ENCODE peak calls at places on chromosomes 1 and 21, in four cellular contexts. I is fibroblast of pulmonary artery, E is GM20000, R is WTC11. A is an unnamed sample.

GRCh38 chr1:156494309-156494895 is 6.2 kb downstream of the MEF2D start:
- DNase-seq in I (no peak), E (no peak), R (no peak), A (no peak)

GRCh38 chr1:169099561-169099960 is 6.9 kb upstream of the ATP1B1 start:
- DNase-seq in I (no peak), E (no peak), R (no peak), A (no peak)

GRCh38 chr1:53641481-53642214 is 97.3 kb downstream of the GLIS1 start:
- DNase-seq in I (no peak), E (no peak), R (peak), A (no peak)

GRCh38 chr21:37367758-37368535 is 1.4 kb downstream of the DYRK1A start:
- DNase-seq in I (peak), E (peak), R (peak), A (peak)

GRCh38 chr1:116115476-116115875 is 4.3 kb downstream of the MAB21L3 start:
- DNase-seq in I (peak), E (no peak), R (no peak), A (no peak)

GRCh38 chr21:35925497-35925896 is 134.8 kb downstream of the SETD4 start:
- DNase-seq in I (peak), E (no peak), R (no peak), A (no peak)

GRCh38 chr1:87436534-87436933 is 107.9 kb downstream of the LMO4 start:
- DNase-seq in I (peak), E (no peak), R (no peak), A (no peak)

GRCh38 chr1:207565546-207566468 is 69.8 kb downstream of the CR1 start:
- DNase-seq in I (peak), E (no peak), R (peak), A (peak)

GRCh38 chr1:59123081-59123675 is 173.7 kb upstream of the FGGY start:
- DNase-seq in I (no peak), E (no peak), R (no peak), A (no peak)

GRCh38 chr1:218480137-218480536 is 135.0 kb downstream of the TGFB2 start:
- DNase-seq in I (peak), E (no peak), R (no peak), A (no peak)

GRCh38 chr21:25660233-25660632 is 21.2 kb downstream of the JAM2 start:
- DNase-seq in I (no peak), E (no peak), R (no peak), A (no peak)

GRCh38 chr1:171780583-171781166 is 785 bp upstream of the METTL13 start:
- DNase-seq in I (no peak), E (no peak), R (no peak), A (no peak)

GRCh38 chr1:110309768-110310167 is 29.4 kb upstream of the RBM15 start:
- DNase-seq in I (peak), E (no peak), R (no peak), A (no peak)

GRCh38 chr1:209513226-209513625 is 70.3 kb upstream of the CAMK1G start:
- DNase-seq in I (peak), E (peak), R (no peak), A (peak)

GRCh38 chr1:177928194-177928593 is 41.7 kb downstream of the SEC16B start:
- DNase-seq in I (no peak), E (no peak), R (no peak), A (no peak)

GRCh38 chr1:39695011-39695410 is 3.8 kb upstream of the HPCAL4 start:
- DNase-seq in I (peak), E (no peak), R (no peak), A (no peak)

GRCh38 chr1:205452364-205452763 is 3.5 kb downstream of the BLACAT1 start:
- DNase-seq in I (no peak), E (no peak), R (no peak), A (no peak)

GRCh38 chr1:47334765-47335435 is 1.3 kb downstream of the CMPK1 start:
- DNase-seq in I (no peak), E (no peak), R (no peak), A (no peak)

GRCh38 chr21:45067462-45068285 is 6.7 kb upstream of the ADARB1 start:
- DNase-seq in I (no peak), E (no peak), R (no peak), A (no peak)

GRCh38 chr1:78676347-78676982 is 26.8 kb downstream of the IFI44 start:
- DNase-seq in I (peak), E (peak), R (no peak), A (peak)

GRCh38 chr1:997728-998050 is 2.2 kb downstream of the HES4 start:
- DNase-seq in I (no peak), E (no peak), R (no peak), A (peak)

GRCh38 chr1:48236716-48237470 is 14.4 kb downstream of the SLC5A9 start:
- DNase-seq in I (peak), E (peak), R (no peak), A (no peak)

GRCh38 chr21:42835611-42836401 is 43.5 kb downstream of the WDR4 start:
- DNase-seq in I (no peak), E (no peak), R (no peak), A (no peak)

GRCh38 chr1:46039571-46040052 is 92.8 kb downstream of the PIK3R3 start:
- DNase-seq in I (peak), E (no peak), R (no peak), A (no peak)

GRCh38 chr1:212540031-212540430 is 68.5 kb upstream of the ATF3 start:
- DNase-seq in I (no peak), E (no peak), R (no peak), A (no peak)

GRCh38 chr1:42223036-42223435 is 58.5 kb upstream of the GUCA2A start:
- DNase-seq in I (no peak), E (no peak), R (no peak), A (no peak)

GRCh38 chr1:68332041-68332440 is 99.7 kb upstream of the WLS start:
- DNase-seq in I (no peak), E (no peak), R (no peak), A (no peak)

GRCh38 chr1:223214272-223214807 is 71.3 kb upstream of the TLR5 start:
- DNase-seq in I (no peak), E (no peak), R (no peak), A (no peak)

GRCh38 chr1:150558761-150559626 is 9.8 kb downstream of the ADAMTSL4 start:
- DNase-seq in I (peak), E (no peak), R (no peak), A (no peak)

GRCh38 chr1:49424782-49425181 is 599.0 kb downstream of the AGBL4 start:
- DNase-seq in I (no peak), E (no peak), R (no peak), A (no peak)

GRCh38 chr1:115240321-115240720 is 97.7 kb downstream of the NGF start:
- DNase-seq in I (no peak), E (no peak), R (no peak), A (no peak)

GRCh38 chr1:212951058-212951923 is 950 bp downstream of the VASH2 start:
- DNase-seq in I (no peak), E (peak), R (no peak), A (peak)

GRCh38 chr1:110612060-110612745 is 6.0 kb upstream of the KCNA2 start:
- DNase-seq in I (no peak), E (no peak), R (no peak), A (no peak)

GRCh38 chr1:206498685-206499084 is 8.6 kb upstream of the RASSF5 start:
- DNase-seq in I (no peak), E (no peak), R (no peak), A (no peak)

DNA sequence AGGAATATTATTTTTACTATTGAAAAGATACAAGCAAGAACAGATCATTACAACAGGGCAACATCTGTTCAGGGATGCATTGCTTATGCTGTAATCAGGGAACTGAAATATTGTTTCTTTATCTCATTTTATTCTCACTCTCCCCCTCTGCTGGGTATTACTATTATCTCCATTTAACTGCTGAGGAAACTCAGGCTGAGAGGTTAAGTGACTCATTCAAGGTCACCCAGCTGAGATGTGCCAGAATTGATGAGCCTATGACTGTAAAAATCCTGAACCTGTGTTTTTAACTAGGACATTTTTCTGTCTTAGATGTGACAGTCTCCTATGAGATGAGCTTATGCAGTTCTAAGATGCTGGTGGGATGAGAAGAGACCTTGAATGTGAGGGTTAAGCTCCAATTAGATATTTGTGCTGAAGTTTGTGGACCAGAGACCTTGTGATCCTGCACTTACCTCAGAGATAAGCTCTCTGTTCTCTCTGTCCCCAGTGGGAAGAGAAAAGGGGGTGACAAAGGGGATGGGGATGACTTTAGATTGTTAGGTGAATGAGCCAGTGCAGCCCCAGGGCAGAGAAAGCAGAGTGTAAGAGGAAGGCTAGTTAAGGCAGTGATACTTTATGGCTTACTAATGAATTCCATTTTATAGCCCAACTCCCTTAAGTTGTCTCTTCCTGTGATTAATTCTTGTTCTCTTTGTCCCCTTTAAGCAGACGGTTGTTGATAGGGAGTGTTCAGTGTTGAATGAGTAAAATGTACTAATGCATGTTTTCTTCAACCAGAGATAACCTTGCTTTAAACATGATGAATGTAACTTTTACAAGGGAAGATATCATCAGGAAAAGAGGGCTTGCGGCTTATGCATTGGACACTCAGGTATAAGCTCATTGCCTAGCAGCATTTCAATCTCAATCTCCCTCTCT is 111.4 kb downstream of the HLX start:
- DNase-seq in I (peak), E (no peak), R (no peak), A (no peak)
- TF ChIP-seq CTCF in I (peak), E (no peak), R (no peak), A (no peak)

DNA sequence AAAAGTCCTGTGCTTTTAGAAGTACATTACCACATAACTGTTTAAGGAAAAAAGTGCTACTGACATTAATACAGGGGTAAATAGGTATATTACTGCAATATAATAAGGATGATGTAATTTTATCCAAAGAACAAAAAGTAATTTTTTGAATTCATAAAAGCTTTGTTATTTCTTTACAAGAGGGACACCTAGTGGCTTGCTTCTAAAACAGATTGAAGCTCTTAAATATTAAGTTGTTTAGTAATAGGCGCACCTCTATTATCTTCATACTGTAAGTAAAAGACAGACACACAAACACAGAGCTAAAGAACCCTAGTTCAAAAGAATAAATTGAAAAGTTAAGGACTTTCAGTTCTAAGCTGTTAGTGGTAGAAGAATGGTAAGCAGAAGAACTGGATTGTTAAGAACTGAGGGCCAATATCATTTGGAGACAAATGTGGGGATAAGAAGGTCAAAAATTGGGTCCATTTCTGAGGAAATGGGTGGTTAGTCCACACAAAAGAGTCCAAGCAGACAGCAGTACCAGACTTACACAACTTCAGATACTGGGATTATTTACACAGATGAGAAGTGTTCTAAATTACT is 15.4 kb downstream of the ZNHIT6 start:
- DNase-seq in I (peak), E (no peak), R (no peak), A (no peak)
- TF ChIP-seq CTCF in I (peak), E (no peak), R (no peak), A (peak)

GRCh38 chr1:112056354-112056753 is 66.9 kb upstream of the KCND3 start:
- DNase-seq in I (no peak), E (no peak), R (no peak), A (no peak)

GRCh38 chr1:112061056-112061455 is 71.6 kb upstream of the KCND3 start:
- DNase-seq in I (no peak), E (no peak), R (no peak), A (no peak)

GRCh38 chr1:112060266-112060665 is 70.8 kb upstream of the KCND3 start:
- DNase-seq in I (no peak), E (no peak), R (no peak), A (no peak)

GRCh38 chr1:112057736-112058135 is 68.3 kb upstream of the KCND3 start:
- DNase-seq in I (no peak), E (no peak), R (no peak), A (no peak)

DNA sequence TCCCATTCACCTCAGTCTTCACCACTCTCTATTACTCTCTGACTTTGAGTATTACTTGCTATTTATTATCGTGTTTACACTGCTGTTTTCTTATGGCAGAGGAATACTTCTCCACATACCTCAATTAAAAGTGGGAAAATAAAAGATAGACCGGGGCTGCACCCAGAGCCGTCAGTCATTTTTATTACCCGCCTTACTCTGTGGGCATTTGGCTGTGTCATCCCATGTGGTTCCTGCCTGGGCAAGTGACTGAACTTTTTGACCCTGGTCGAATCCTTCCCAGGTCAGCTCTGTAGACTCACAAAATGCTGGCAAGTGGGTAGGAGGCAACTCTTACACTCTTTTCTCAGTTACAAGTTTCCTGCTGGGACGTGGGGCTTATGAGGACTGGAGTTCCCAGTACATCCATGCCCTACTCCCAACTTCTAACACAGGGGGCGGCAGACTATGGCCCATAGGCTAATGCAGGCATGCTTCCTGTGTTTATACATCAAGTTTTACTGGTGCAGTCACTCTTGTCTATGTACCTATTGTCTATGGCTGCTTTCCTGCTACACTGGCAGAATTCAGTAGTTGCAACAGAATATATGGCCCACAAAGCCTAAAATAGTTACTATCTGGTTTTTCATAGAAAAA is 69.5 kb upstream of the KCND3 start:
- DNase-seq in I (no peak), E (no peak), R (peak), A (peak)
- TF ChIP-seq CTCF in I (no peak), E (no peak), R (peak), A (peak)

DNA sequence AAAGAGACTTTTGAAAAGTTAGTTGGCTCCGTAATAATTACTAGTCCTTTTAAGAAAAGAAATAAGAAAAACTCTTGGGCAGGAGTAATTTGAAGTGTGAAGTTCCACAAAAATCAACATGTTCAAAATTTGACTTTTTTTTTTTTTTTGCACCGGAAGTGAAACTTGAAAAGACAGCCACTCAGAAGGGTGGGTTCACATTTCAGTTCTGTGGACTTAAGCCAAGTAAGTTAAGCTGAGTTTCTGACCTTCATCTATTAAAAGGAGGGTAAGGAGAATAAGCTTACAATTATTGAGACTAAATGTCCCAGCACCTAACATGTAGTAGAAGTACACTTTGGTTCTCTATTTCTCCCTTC is 11.0 kb downstream of the RO60 start:
- DNase-seq in I (no peak), E (no peak), R (no peak), A (no peak)
- TF ChIP-seq CTCF in I (no peak), E (no peak), R (no peak), A (peak)

DNA sequence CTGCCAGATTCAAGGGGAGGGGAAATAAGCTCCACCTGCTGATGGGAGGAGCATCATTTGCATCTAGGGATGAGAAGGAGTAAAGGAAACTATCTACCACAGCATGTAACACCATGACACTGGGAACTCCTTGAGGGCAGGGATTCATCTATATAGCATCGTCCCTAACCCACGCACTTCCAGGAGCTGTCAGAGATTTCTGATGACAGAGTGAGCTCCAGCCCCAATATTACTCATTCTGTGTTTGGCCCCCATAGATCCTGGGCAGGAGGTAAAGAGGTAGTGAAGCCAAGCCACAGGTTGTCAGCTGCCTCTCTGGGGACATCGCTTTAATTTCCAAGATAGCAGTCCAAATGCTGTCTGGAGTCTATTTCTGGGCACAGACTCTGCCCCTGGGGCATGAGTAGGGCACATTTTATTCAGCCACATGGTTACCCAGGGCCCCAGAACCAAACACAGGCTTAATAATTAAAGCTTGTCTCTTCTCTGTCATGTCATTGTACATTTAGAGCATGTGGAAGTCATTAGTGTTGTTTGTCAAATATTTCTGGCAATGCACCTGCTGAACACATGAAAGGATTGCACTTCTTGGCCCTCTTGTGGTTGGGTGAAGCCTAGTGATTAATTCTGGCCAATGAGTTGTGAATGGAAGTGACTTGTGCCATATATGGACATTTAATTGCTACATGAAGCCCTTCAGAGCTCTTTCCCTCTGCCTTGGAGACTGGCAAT is 105.9 kb upstream of the POU3F1 start:
- DNase-seq in I (no peak), E (no peak), R (no peak), A (no peak)
- TF ChIP-seq CTCF in I (no peak), E (peak), R (no peak), A (peak)

GRCh38 chr1:15420853-15421465 is 11.3 kb downstream of the EFHD2 start:
- DNase-seq in I (no peak), E (no peak), R (no peak), A (no peak)
- TF ChIP-seq CTCF in I (no peak), E (no peak), R (no peak), A (no peak)

GRCh38 chr1:36953061-36953460 is 81.3 kb downstream of the GRIK3 start:
- DNase-seq in I (no peak), E (no peak), R (no peak), A (no peak)

GRCh38 chr1:36951761-36952160 is 82.6 kb downstream of the GRIK3 start:
- DNase-seq in I (no peak), E (no peak), R (no peak), A (no peak)

GRCh38 chr1:36955016-36955415 is 79.3 kb downstream of the GRIK3 start:
- DNase-seq in I (no peak), E (no peak), R (no peak), A (no peak)

GRCh38 chr1:36950588-36950987 is 83.7 kb downstream of the GRIK3 start:
- DNase-seq in I (no peak), E (no peak), R (no peak), A (no peak)

DNA sequence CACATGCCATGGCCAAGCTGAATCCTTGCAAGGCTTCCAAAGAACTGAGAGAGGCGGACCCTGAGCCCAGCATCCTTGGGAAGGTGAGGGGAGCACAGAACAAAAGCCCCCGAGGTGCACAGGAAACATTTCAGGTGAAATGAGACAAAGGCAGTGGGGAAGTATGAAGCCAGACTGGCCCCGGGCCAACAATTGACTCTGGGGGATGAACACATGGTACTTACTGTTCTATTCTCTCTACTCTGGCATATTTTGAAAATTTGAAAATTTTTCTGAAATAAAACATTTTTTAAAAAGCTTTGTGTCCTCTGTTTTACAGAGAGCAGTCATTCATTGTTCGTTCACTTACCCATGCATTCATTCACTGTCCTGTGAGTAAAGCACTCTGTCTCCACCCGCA is 77.7 kb downstream of the GRIK3 start:
- DNase-seq in I (no peak), E (no peak), R (no peak), A (no peak)
- TF ChIP-seq CTCF in I (no peak), E (no peak), R (no peak), A (no peak)

A was measured in endothelial cell.